ENCODE peak calls at places on chromosomes 16 and 17, in four cellular contexts. H is neural progenitor cell, U is GM13977, T is colonic mucosa. L is an unnamed sample.

GRCh38 chr17:74840989-74841666 is 18.6 kb downstream of the GRIN2C start:
- DNase-seq in H (peak), U (no peak), T (peak), L (no peak)

GRCh38 chr16:4538067-4538385 is 547 bp downstream of the CDIP1 start:
- DNase-seq in H (no peak), U (no peak), T (no peak), L (no peak)

GRCh38 chr16:88815901-88816589 is 4.3 kb upstream of the APRT start:
- DNase-seq in H (peak), U (peak), T (peak), L (peak)

GRCh38 chr16:69579783-69580182 is 14.0 kb downstream of the NFAT5 start:
- DNase-seq in H (no peak), U (no peak), T (no peak), L (no peak)

GRCh38 chr17:66200685-66201092 is 8.8 kb upstream of the CEP112 start:
- DNase-seq in H (peak), U (no peak), T (peak), L (no peak)

GRCh38 chr16:566475-567361 is at the start of gene NHLRC4:
- DNase-seq in H (peak), U (peak), T (peak), L (peak)

GRCh38 chr17:21530841-21531240 is 154.7 kb downstream of the KCNJ12 start:
- DNase-seq in H (no peak), U (no peak), T (no peak), L (no peak)

GRCh38 chr17:16135461-16135860 is 79.9 kb downstream of the NCOR1 start:
- DNase-seq in H (no peak), U (no peak), T (no peak), L (no peak)

GRCh38 chr17:80941743-80942211 is 49.9 kb upstream of the CHMP6 start:
- DNase-seq in H (no peak), U (no peak), T (peak), L (no peak)

GRCh38 chr17:27236710-27237315 is 57.1 kb upstream of the WSB1 start:
- DNase-seq in H (peak), U (peak), T (peak), L (peak)

GRCh38 chr17:29722411-29723198 is 99.9 kb upstream of the CORO6 start:
- DNase-seq in H (no peak), U (peak), T (peak), L (no peak)

GRCh38 chr17:8959312-8959918 is 6.1 kb downstream of the PIK3R5 start:
- DNase-seq in H (no peak), U (no peak), T (no peak), L (no peak)

GRCh38 chr16:14307623-14308356 is 236.7 kb downstream of the MRTFB start:
- DNase-seq in H (no peak), U (no peak), T (no peak), L (no peak)

GRCh38 chr17:80080081-80080480 is 21.3 kb upstream of the GAA start:
- DNase-seq in H (no peak), U (no peak), T (no peak), L (no peak)

GRCh38 chr16:87524407-87524806 is 31.6 kb upstream of the ZCCHC14 start:
- DNase-seq in H (no peak), U (no peak), T (no peak), L (no peak)

GRCh38 chr17:68740555-68741447 is 139.6 kb upstream of the FAM20A start:
- DNase-seq in H (no peak), U (no peak), T (no peak), L (no peak)
- TF ChIP-seq CTCF in H (no peak), U (no peak), T (no peak), L (no peak)

DNA sequence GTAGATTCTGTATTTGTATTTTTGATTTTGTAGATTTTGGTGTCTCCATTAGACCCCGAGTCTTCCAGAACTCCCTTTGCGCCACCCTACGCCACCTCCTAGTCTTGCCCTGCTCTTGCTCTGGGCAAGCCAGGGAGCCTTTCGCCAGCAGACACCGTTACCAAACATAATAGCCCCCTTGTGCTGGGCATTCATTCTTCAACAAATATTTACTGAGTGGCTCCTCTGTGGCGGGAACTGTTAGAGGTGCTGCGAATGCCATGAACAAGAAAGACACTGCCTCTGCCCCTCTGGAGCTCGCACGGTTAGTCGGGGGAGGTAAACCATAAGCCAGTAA is 841 bp upstream of the GPT2 start:
- DNase-seq in H (peak), U (no peak), T (peak), L (peak)
- TF ChIP-seq CTCF in H (no peak), U (no peak), T (no peak), L (no peak)

GRCh38 chr17:73211745-73212144 is 18.9 kb downstream of the COG1 start:
- DNase-seq in H (no peak), U (no peak), T (no peak), L (no peak)

GRCh38 chr17:73214851-73215250 is 22.0 kb downstream of the COG1 start:
- DNase-seq in H (no peak), U (no peak), T (no peak), L (no peak)

GRCh38 chr17:73210002-73210678 is 17.3 kb downstream of the COG1 start:
- DNase-seq in H (no peak), U (no peak), T (no peak), L (no peak)

GRCh38 chr17:73214008-73214407 is 21.2 kb downstream of the COG1 start:
- DNase-seq in H (no peak), U (no peak), T (no peak), L (no peak)

DNA sequence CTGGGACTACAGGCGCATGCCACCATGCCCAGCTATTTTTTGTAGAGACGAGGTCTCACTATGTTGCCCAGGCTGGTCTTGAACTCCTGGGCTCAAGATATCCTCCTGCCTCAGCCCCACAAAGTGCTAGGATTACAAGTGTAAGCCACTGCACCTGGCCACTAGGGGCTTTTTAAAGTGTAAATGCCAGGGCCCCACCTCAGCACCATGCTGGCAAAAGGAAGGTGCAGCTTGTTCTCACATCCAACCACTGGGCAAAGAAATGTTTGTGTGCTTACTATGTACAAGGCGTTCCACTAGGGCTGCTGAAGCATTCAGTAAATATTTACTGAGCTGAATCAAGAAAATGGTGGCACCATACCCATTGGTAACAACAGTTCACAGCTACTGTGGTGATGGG is 22.6 kb downstream of the COG1 start:
- DNase-seq in H (no peak), U (no peak), T (no peak), L (no peak)
- TF ChIP-seq CTCF in H (peak), U (peak), T (no peak), L (no peak)

GRCh38 chr17:45851022-45851421 is 6.3 kb downstream of the SPPL2C start:
- DNase-seq in H (no peak), U (no peak), T (no peak), L (no peak)

GRCh38 chr17:45851464-45851863 is 6.8 kb downstream of the SPPL2C start:
- DNase-seq in H (no peak), U (no peak), T (no peak), L (no peak)

GRCh38 chr17:45851873-45852272 is 7.2 kb downstream of the SPPL2C start:
- DNase-seq in H (no peak), U (no peak), T (no peak), L (no peak)

GRCh38 chr17:45854209-45854608 is 9.5 kb downstream of the SPPL2C start:
- DNase-seq in H (no peak), U (no peak), T (no peak), L (no peak)

DNA sequence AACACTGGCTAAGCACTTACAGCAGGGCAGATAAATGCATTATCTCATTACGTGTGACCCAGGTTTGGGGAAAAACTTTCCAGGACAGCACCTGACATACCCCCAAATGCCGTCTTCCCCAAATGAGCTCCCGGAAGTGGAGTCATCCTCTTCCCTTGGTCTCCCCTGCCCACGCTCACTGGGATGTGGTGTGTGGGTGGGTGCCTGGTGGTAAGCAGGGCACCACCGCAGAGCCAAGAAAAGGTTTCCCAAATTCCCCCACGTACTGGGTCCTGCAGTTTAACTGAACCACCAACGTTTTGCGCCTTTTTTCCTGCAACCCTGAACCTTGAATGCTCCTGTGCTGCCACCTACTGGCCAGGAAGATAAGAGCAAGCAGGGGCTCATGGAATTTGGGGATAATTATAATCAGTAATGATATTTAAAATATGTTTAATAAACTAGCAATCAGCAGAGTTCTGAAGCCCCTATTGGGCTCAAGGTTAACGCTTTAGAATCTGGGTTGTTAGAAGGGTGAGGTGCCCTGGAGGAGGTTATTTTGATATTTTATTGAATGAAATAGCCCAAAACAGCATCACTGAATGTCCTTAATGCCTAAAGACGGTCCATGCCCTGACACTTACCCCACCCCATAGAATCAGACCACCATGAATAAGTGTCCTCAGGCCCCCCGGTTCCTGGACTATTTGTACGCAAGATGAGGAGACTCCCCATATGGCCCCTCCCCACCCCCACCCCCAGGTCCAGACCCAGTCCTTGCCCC is 8.0 kb downstream of the SPPL2C start:
- DNase-seq in H (peak), U (peak), T (peak), L (no peak)
- TF ChIP-seq CTCF in H (peak), U (peak), T (peak), L (peak)

GRCh38 chr16:49603956-49604355 is 230.4 kb downstream of the C16orf78 start:
- DNase-seq in H (no peak), U (no peak), T (no peak), L (no peak)

GRCh38 chr16:49605536-49606241 is 232.1 kb downstream of the C16orf78 start:
- DNase-seq in H (no peak), U (no peak), T (no peak), L (no peak)

GRCh38 chr16:49604602-49605001 is 231.0 kb downstream of the C16orf78 start:
- DNase-seq in H (no peak), U (no peak), T (no peak), L (no peak)

GRCh38 chr16:49608095-49608494 is 234.5 kb downstream of the C16orf78 start:
- DNase-seq in H (peak), U (no peak), T (no peak), L (no peak)

GRCh38 chr16:49608801-49609200 is 235.2 kb downstream of the C16orf78 start:
- DNase-seq in H (peak), U (no peak), T (no peak), L (no peak)
- TF ChIP-seq CTCF in H (peak), U (peak), T (no peak), L (no peak)

GRCh38 chr16:67976205-67976604 is 4.1 kb downstream of the DPEP3 start:
- DNase-seq in H (no peak), U (no peak), T (no peak), L (no peak)

GRCh38 chr16:67982011-67982696 is 1.9 kb upstream of the DPEP3 start:
- DNase-seq in H (no peak), U (no peak), T (no peak), L (no peak)

GRCh38 chr16:67977005-67977404 is 3.3 kb downstream of the DPEP3 start:
- DNase-seq in H (no peak), U (no peak), T (no peak), L (no peak)

GRCh38 chr16:67977469-67978227 is 2.7 kb downstream of the DPEP3 start:
- DNase-seq in H (no peak), U (no peak), T (no peak), L (no peak)

DNA sequence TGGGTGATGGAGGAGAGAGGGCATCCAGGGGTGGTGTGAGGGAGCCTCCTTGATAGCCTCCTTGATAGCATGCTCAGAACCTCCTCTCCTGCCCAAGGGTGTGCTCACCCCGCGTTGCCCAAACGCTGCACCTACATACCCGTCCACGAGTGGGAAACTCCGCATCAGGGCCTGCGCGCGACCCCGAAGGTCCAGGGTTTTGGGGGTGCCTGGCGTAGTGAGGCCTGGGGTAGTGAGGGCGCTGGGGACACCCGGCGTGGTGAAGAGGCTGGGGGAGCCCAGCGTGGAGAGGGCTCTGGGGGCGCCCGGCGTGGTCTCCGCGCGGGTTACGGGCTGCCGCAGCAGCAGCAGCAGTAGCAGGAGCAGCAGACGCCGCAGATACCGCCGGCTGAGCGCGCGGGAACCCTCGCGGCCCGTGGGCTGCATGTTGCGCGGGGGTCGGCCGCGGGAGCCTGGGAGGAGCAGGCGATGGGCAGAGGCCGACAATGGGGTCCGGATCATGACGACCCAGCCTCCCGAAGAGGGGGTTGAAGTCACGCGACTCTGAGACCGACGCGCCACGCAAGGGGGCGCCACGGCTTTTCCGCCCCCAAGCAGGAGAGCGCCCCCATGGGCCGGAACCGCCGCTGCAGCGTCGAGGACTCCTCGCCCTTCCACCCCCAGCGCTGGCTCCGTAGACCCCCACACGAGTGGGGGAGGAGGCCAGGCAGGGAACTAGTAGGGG is at the start of gene DPEP3:
- DNase-seq in H (no peak), U (no peak), T (no peak), L (no peak)
- TF ChIP-seq CTCF in H (peak), U (peak), T (no peak), L (no peak)

DNA sequence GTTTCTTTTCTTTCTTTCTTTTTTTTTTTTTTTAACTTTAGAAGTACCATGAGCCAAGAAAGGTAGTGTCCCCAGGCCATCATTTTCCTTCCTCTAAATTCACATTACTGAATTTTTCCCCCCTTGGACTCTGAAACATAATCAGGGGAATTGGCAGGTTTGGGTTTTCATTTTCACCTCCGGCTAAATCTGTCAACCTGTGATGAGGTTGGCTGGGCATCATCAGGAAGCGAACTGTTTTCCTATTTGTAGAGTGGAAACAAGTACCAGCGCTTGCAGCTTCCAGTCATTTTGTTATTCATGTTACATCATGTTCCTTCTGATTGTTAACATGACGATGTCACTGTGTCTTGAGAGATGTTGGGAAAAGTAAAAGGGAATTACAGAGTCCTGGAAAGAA is 641.9 kb upstream of the RBFOX1 start:
- DNase-seq in H (no peak), U (no peak), T (no peak), L (no peak)
- TF ChIP-seq CTCF in H (no peak), U (no peak), T (no peak), L (no peak)

GRCh38 chr17:33779399-33779697 is 475.7 kb upstream of the CCL2 start:
- DNase-seq in H (no peak), U (no peak), T (no peak), L (no peak)
- TF ChIP-seq CTCF in H (no peak), U (no peak), T (no peak), L (no peak)